ENCODE peak calls at places on chromosomes 3 and 15, in seven cellular contexts. One of them, this sample, is unnamed.

GRCh38 chr3:5347486-5347885 is 160.0 kb downstream of the EDEM1 start:
- DNase-seq in cardiac fibroblast: no peak
- DNase-seq in heart left ventricle: no peak
- DNase-seq in lower lobe of right lung: no peak
- DNase-seq in CD4-positive, alpha-beta T cell: no peak
- DNase-seq in AG09309: no peak
- DNase-seq in HFFc6: no peak
- DNase-seq in this sample: no peak

GRCh38 chr3:158725348-158725966 is 6.8 kb downstream of the RARRES1 start:
- DNase-seq in cardiac fibroblast: peak
- DNase-seq in heart left ventricle: peak
- DNase-seq in lower lobe of right lung: no peak
- DNase-seq in CD4-positive, alpha-beta T cell: no peak
- DNase-seq in AG09309: peak
- DNase-seq in HFFc6: peak
- DNase-seq in this sample: no peak

GRCh38 chr3:4290272-4290893 is 12.8 kb upstream of the SETMAR start:
- DNase-seq in cardiac fibroblast: peak
- DNase-seq in heart left ventricle: no peak
- DNase-seq in lower lobe of right lung: no peak
- DNase-seq in CD4-positive, alpha-beta T cell: peak
- DNase-seq in AG09309: peak
- DNase-seq in HFFc6: no peak
- DNase-seq in this sample: peak

GRCh38 chr15:99197861-99198260 is 51.5 kb downstream of the TTC23 start:
- DNase-seq in cardiac fibroblast: no peak
- DNase-seq in heart left ventricle: no peak
- DNase-seq in lower lobe of right lung: no peak
- DNase-seq in CD4-positive, alpha-beta T cell: no peak
- DNase-seq in AG09309: no peak
- DNase-seq in HFFc6: peak
- DNase-seq in this sample: no peak

GRCh38 chr3:123272547-123272946 is 70.8 kb downstream of the SEC22A start:
- DNase-seq in cardiac fibroblast: peak
- DNase-seq in heart left ventricle: no peak
- DNase-seq in lower lobe of right lung: no peak
- DNase-seq in CD4-positive, alpha-beta T cell: no peak
- DNase-seq in AG09309: no peak
- DNase-seq in HFFc6: peak
- DNase-seq in this sample: no peak

GRCh38 chr15:51726302-51727073 is 11.0 kb downstream of the LYSMD2 start:
- DNase-seq in cardiac fibroblast: peak
- DNase-seq in heart left ventricle: peak
- DNase-seq in lower lobe of right lung: no peak
- DNase-seq in CD4-positive, alpha-beta T cell: peak
- DNase-seq in AG09309: peak
- DNase-seq in HFFc6: peak
- DNase-seq in this sample: no peak

GRCh38 chr3:187181454-187182170 is 15.7 kb upstream of the RTP1 start:
- DNase-seq in cardiac fibroblast: no peak
- DNase-seq in heart left ventricle: no peak
- DNase-seq in lower lobe of right lung: no peak
- DNase-seq in CD4-positive, alpha-beta T cell: no peak
- DNase-seq in AG09309: no peak
- DNase-seq in HFFc6: no peak
- DNase-seq in this sample: no peak

GRCh38 chr3:42698911-42699230 is 3.7 kb downstream of the HHATL start:
- DNase-seq in cardiac fibroblast: no peak
- DNase-seq in heart left ventricle: no peak
- DNase-seq in lower lobe of right lung: peak
- DNase-seq in CD4-positive, alpha-beta T cell: no peak
- DNase-seq in AG09309: no peak
- DNase-seq in HFFc6: no peak
- DNase-seq in this sample: no peak

GRCh38 chr3:147191795-147192385 is 214.5 kb downstream of the ZIC4 start:
- DNase-seq in cardiac fibroblast: peak
- DNase-seq in heart left ventricle: no peak
- DNase-seq in lower lobe of right lung: no peak
- DNase-seq in CD4-positive, alpha-beta T cell: no peak
- DNase-seq in AG09309: peak
- DNase-seq in HFFc6: peak
- DNase-seq in this sample: peak

GRCh38 chr3:129517516-129517915 is 10.9 kb upstream of the RHO start:
- DNase-seq in cardiac fibroblast: no peak
- DNase-seq in heart left ventricle: no peak
- DNase-seq in lower lobe of right lung: no peak
- DNase-seq in CD4-positive, alpha-beta T cell: no peak
- DNase-seq in AG09309: no peak
- DNase-seq in HFFc6: no peak
- DNase-seq in this sample: no peak

GRCh38 chr15:27486036-27486435 is 515.1 kb downstream of the GABRG3 start:
- DNase-seq in cardiac fibroblast: no peak
- DNase-seq in heart left ventricle: no peak
- DNase-seq in lower lobe of right lung: no peak
- DNase-seq in CD4-positive, alpha-beta T cell: no peak
- DNase-seq in AG09309: no peak
- DNase-seq in HFFc6: no peak
- DNase-seq in this sample: no peak

GRCh38 chr3:43949594-43949993 is 258.9 kb downstream of the ABHD5 start:
- DNase-seq in cardiac fibroblast: no peak
- DNase-seq in heart left ventricle: no peak
- DNase-seq in lower lobe of right lung: no peak
- DNase-seq in CD4-positive, alpha-beta T cell: no peak
- DNase-seq in AG09309: no peak
- DNase-seq in HFFc6: no peak
- DNase-seq in this sample: no peak

GRCh38 chr15:70096975-70097336 is 761 bp downstream of the TLE3 start:
- DNase-seq in cardiac fibroblast: no peak
- DNase-seq in heart left ventricle: no peak
- DNase-seq in lower lobe of right lung: no peak
- DNase-seq in CD4-positive, alpha-beta T cell: no peak
- DNase-seq in AG09309: no peak
- DNase-seq in HFFc6: no peak
- DNase-seq in this sample: peak

GRCh38 chr3:27105904-27106303 is 263.3 kb downstream of the NEK10 start:
- DNase-seq in cardiac fibroblast: no peak
- DNase-seq in heart left ventricle: no peak
- DNase-seq in lower lobe of right lung: no peak
- DNase-seq in CD4-positive, alpha-beta T cell: no peak
- DNase-seq in AG09309: no peak
- DNase-seq in HFFc6: no peak
- DNase-seq in this sample: peak

GRCh38 chr15:93417156-93418077 is 328.4 kb upstream of the RGMA start:
- DNase-seq in cardiac fibroblast: no peak
- DNase-seq in heart left ventricle: peak
- DNase-seq in lower lobe of right lung: no peak
- DNase-seq in CD4-positive, alpha-beta T cell: no peak
- DNase-seq in AG09309: no peak
- DNase-seq in HFFc6: no peak
- DNase-seq in this sample: no peak

DNA sequence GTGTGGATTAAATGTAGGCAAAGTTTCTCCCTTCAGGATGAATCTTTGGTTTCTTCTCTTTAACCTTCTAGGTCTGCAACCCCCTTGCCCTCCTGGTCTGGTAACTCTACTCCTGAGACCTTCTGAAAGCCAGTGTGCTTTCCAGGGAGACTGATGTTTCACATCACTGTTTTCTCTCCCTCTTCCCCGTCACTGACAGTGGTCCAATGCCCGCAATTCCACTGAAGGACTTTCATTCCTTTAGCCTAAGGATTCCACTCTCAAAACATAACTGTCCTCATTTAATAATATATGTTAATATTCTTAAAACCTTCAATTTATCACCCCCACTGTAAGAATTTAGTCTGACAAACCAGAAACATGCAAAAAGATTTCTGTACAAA is 101.5 kb upstream of the CPNE4 start:
- DNase-seq in cardiac fibroblast: no peak
- DNase-seq in heart left ventricle: no peak
- DNase-seq in lower lobe of right lung: no peak
- DNase-seq in CD4-positive, alpha-beta T cell: no peak
- DNase-seq in AG09309: no peak
- DNase-seq in HFFc6: no peak
- DNase-seq in this sample: no peak
- TF ChIP-seq CTCF in cardiac fibroblast: no peak
- TF ChIP-seq CTCF in heart left ventricle: no peak
- TF ChIP-seq CTCF in lower lobe of right lung: no peak
- TF ChIP-seq CTCF in CD4-positive, alpha-beta T cell: no peak
- TF ChIP-seq CTCF in AG09309: no peak
- TF ChIP-seq CTCF in HFFc6: no peak
- TF ChIP-seq CTCF in this sample: no peak

DNA sequence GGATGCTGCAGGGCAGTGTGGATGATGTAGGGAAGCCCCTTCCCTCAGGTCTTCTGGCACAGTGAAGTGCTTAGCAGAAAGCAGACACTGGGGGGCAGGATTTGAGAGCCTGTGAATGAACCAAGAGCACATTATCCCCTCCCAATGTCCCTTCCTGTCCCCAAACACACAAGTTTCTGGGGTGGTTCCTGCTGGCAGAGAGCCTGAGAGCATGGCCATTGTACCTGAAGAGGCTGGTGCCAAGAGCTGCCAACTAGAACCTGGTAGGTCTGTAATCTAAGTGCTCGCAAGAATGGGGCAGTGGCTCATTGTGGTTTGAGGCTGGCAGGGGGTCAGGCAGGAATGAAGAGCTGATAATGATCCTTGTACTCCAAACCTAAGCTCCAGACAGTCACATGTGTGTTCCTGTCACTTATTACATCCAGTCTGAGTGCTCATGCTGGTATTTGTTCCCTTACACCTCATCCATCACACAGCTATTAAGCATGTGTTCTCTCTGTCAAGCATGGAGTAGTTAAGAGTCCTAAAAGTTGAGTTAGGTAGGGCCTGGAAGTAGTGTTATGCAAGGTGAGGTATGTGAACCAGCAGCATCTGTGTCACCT is 6.7 kb upstream of the CCR1 start:
- DNase-seq in cardiac fibroblast: no peak
- DNase-seq in heart left ventricle: no peak
- DNase-seq in lower lobe of right lung: peak
- DNase-seq in CD4-positive, alpha-beta T cell: no peak
- DNase-seq in AG09309: no peak
- DNase-seq in HFFc6: no peak
- DNase-seq in this sample: no peak
- TF ChIP-seq CTCF in cardiac fibroblast: peak
- TF ChIP-seq CTCF in heart left ventricle: peak
- TF ChIP-seq CTCF in lower lobe of right lung: peak
- TF ChIP-seq CTCF in CD4-positive, alpha-beta T cell: no peak
- TF ChIP-seq CTCF in AG09309: no peak
- TF ChIP-seq CTCF in HFFc6: peak
- TF ChIP-seq CTCF in this sample: peak

DNA sequence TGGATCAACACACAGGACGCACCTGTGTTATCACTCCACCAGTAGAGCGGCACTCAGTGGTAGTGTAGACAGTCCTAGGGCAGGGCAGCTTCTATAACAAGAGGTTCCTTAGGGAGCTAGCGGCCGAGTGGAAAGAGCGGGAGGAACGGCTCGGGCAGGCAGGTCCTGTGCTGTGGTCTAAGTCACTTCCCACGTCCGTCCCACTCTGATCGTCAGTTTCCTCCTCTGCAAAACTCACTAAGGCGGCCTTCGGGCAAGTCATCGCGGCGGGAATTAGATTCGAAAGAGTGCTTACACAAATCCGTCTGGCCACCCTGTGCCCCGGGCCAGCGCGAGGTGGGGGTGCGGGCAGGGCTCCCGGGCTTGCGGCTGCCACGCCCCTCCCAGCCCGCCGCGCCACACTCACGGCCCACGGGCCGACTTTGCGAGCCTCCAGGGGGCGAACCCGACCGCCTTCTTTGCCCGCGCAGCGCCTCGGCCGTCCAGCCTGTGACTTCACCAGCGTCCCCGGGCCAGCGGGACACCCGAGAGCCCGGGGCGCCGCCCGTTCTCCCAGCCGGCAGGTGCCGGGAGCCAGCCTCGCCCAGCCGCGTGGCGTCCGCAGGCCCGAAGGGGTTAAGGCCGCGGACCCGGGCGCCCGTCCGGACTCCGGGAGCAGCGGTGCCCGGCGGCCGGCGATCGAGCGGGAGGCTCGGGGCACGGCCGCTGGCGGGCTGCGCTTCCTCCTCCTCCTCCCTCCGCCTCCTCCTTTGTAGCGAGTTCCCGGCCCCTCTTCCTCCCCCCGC is 426 bp upstream of the CORO2B start:
- DNase-seq in cardiac fibroblast: peak
- DNase-seq in heart left ventricle: peak
- DNase-seq in lower lobe of right lung: peak
- DNase-seq in CD4-positive, alpha-beta T cell: peak
- DNase-seq in AG09309: peak
- DNase-seq in HFFc6: peak
- DNase-seq in this sample: peak
- TF ChIP-seq CTCF in cardiac fibroblast: peak
- TF ChIP-seq CTCF in heart left ventricle: peak
- TF ChIP-seq CTCF in lower lobe of right lung: peak
- TF ChIP-seq CTCF in CD4-positive, alpha-beta T cell: no peak
- TF ChIP-seq CTCF in AG09309: peak
- TF ChIP-seq CTCF in HFFc6: peak
- TF ChIP-seq CTCF in this sample: peak

DNA sequence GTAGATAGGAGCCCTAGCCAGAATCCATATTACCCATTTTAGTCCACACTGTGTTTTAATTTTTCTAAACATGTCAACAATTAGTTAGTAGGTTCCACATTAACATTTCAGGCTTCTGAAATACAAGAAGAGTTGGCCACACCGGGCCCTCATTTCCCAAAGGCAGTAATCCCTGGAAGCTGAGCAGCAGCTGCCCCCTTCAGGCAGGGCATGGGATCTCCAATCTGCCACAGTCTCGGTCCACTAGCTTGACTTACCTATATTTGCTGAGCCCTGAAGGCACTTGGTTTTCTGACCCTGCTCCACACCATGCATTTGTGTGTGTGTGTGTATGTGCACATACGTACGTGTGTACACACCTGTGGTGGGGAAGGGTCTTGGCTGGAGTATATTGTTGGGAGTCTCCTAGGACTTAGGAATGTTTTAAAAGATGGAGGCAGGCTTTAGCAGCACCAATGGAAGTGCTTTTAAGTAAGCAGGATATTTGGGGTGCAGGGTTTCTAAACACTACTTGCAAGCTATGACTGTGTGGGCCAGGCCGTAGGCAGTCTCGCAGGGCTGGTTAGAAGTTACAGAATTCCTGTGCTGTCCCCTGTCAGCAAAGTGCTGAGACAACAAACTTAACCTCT is 71.2 kb upstream of the SOX14 start:
- DNase-seq in cardiac fibroblast: no peak
- DNase-seq in heart left ventricle: no peak
- DNase-seq in lower lobe of right lung: no peak
- DNase-seq in CD4-positive, alpha-beta T cell: no peak
- DNase-seq in AG09309: no peak
- DNase-seq in HFFc6: no peak
- DNase-seq in this sample: peak
- TF ChIP-seq CTCF in cardiac fibroblast: no peak
- TF ChIP-seq CTCF in heart left ventricle: peak
- TF ChIP-seq CTCF in lower lobe of right lung: peak
- TF ChIP-seq CTCF in CD4-positive, alpha-beta T cell: no peak
- TF ChIP-seq CTCF in AG09309: no peak
- TF ChIP-seq CTCF in HFFc6: no peak
- TF ChIP-seq CTCF in this sample: peak

DNA sequence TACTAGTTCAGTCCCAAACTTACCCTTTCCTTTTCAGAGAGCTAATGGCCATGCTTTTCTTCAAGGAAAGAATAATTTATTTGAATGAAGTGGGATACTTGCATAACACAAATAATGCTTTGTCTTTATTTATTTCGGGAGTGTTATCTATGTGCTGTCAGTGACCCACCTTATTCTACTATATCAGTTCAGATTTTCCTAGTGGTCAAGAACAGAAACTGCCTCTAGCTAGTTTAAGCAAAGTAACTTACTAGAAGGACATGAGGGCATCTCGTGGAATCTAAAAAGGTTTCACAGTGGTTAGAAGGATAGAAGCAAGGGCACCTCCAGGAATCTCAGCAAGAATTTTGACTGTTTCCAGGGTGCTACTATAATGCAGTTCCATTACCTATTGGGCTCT is 3.8 kb upstream of the TIMMDC1 start:
- DNase-seq in cardiac fibroblast: no peak
- DNase-seq in heart left ventricle: no peak
- DNase-seq in lower lobe of right lung: no peak
- DNase-seq in CD4-positive, alpha-beta T cell: no peak
- DNase-seq in AG09309: no peak
- DNase-seq in HFFc6: no peak
- DNase-seq in this sample: no peak
- TF ChIP-seq CTCF in cardiac fibroblast: no peak
- TF ChIP-seq CTCF in heart left ventricle: no peak
- TF ChIP-seq CTCF in lower lobe of right lung: no peak
- TF ChIP-seq CTCF in CD4-positive, alpha-beta T cell: no peak
- TF ChIP-seq CTCF in AG09309: no peak
- TF ChIP-seq CTCF in HFFc6: peak
- TF ChIP-seq CTCF in this sample: peak

This sample was measured in neural crest cell.